ENCODE peak calls at places on chromosomes 12 and 14, in seven cellular contexts. Q is activated CD4-positive, alpha-beta T cell treated with anti-CD3 and anti-CD28 coated beads for 1 hour; E is GM10248; V is CD8-positive, alpha-beta T cell; P is posterior vena cava; L is T follicular helper cell; J is GM20000. R is an unnamed sample.

GRCh38 chr14:57400556-57401494 is 10.4 kb downstream of the NAA30 start:
- DNase-seq in E (no peak), J (no peak), V (no peak), P (no peak), L (no peak), Q (no peak), R (no peak)

GRCh38 chr12:124304314-124304790 is 9.5 kb downstream of the RFLNA start:
- DNase-seq in V (no peak), P (peak), Q (no peak), J (no peak), L (no peak), E (no peak), R (no peak)

GRCh38 chr14:43872752-43873655 is 634.1 kb downstream of the FSCB start:
- DNase-seq in E (no peak), P (no peak), Q (no peak), L (no peak), V (no peak), J (no peak), R (no peak)

GRCh38 chr12:32589165-32589891 is 89.8 kb upstream of the DNM1L start:
- DNase-seq in Q (no peak), P (no peak), L (no peak), E (no peak), J (no peak), V (no peak), R (no peak)

GRCh38 chr12:87165733-87166375 is 863.3 kb downstream of the C12orf50 start:
- DNase-seq in E (no peak), Q (no peak), L (no peak), V (no peak), P (no peak), J (no peak), R (no peak)

GRCh38 chr14:90518941-90519256 is 122.1 kb downstream of the CALM1 start:
- DNase-seq in E (peak), Q (peak), V (peak), J (peak), L (peak), P (peak), R (peak)

GRCh38 chr12:43758247-43758727 is 303 bp downstream of the PUS7L start:
- DNase-seq in J (no peak), P (no peak), E (no peak), V (no peak), Q (no peak), L (no peak), R (no peak)

GRCh38 chr12:49636574-49636973 is 13.2 kb downstream of the PRPF40B start:
- DNase-seq in E (no peak), L (no peak), P (no peak), Q (no peak), V (no peak), J (no peak), R (no peak)

GRCh38 chr14:80955434-80955939 is at the start of gene TSHR:
- DNase-seq in V (peak), P (peak), J (no peak), E (peak), L (no peak), Q (no peak), R (no peak)

GRCh38 chr12:49705479-49706267 is 1.5 kb downstream of the FMNL3 start:
- DNase-seq in P (no peak), L (no peak), V (no peak), Q (no peak), J (peak), E (peak), R (no peak)

GRCh38 chr12:127060310-127060847 is 1206.6 kb upstream of the TMEM132C start:
- DNase-seq in L (no peak), E (no peak), J (no peak), Q (no peak), V (no peak), P (peak), R (no peak)

GRCh38 chr12:95083938-95084337 is 10.5 kb upstream of the NR2C1 start:
- DNase-seq in V (no peak), L (no peak), Q (no peak), P (no peak), E (no peak), J (no peak), R (no peak)

GRCh38 chr12:2129076-2129475 is 76.3 kb downstream of the CACNA1C start:
- DNase-seq in P (peak), V (no peak), J (no peak), Q (no peak), E (no peak), L (no peak), R (no peak)